ENCODE peak calls at places on chromosomes 1 and 21, in ten cellular contexts. D, P, S, E, A, W, X, L, U and F are unnamed samples.

GRCh38 chr1:190022709-190023108 is 455.0 kb downstream of the BRINP3 start:
- DNase-seq in D (no peak), P (no peak), S (no peak), E (no peak), A (no peak), W (peak; percentile 3), X (peak; percentile 3), L (no peak), U (no peak), F (no peak)

GRCh38 chr1:4178501-4178900 is 278.4 kb upstream of the C1orf174 start:
- DNase-seq in D (no peak), P (no peak), S (no peak), E (no peak), A (no peak), W (no peak), X (no peak), L (no peak), U (no peak), F (no peak)

GRCh38 chr1:29753771-29754607 is 517.7 kb downstream of the PTPRU start:
- DNase-seq in D (no peak), P (no peak), S (no peak), E (no peak), A (no peak), W (no peak), X (no peak), L (no peak), U (no peak), F (no peak)

GRCh38 chr1:9115656-9116205 is 13.2 kb downstream of the GPR157 start:
- DNase-seq in D (no peak), P (no peak), S (no peak), E (no peak), A (no peak), W (no peak), X (peak; percentile 18), L (no peak), U (no peak), F (no peak)

GRCh38 chr1:83734411-83734810 is 264.5 kb downstream of the TTLL7 start:
- DNase-seq in D (peak; percentile 71), P (no peak), S (no peak), E (no peak), A (no peak), W (no peak), X (no peak), L (no peak), U (no peak), F (no peak)

GRCh38 chr21:35658242-35658641 is 402.1 kb downstream of the SETD4 start:
- DNase-seq in D (no peak), P (no peak), S (no peak), E (no peak), A (peak; percentile 48), W (peak; percentile 77), X (peak; percentile 63), L (no peak), U (no peak), F (no peak)

GRCh38 chr1:65068202-65069011 is 79.6 kb upstream of the AK4 start:
- DNase-seq in D (peak; percentile 20), P (no peak), S (no peak), E (no peak), A (no peak), W (no peak), X (peak; percentile 54), L (no peak), U (peak; percentile 29), F (peak; percentile 33)

GRCh38 chr1:33374336-33375105 is 53.6 kb upstream of the A3GALT2 start:
- DNase-seq in D (no peak), P (no peak), S (no peak), E (no peak), A (no peak), W (no peak), X (peak; percentile 44), L (no peak), U (no peak), F (no peak)

GRCh38 chr21:42306366-42307035 is 8.7 kb downstream of the TFF3 start:
- DNase-seq in D (no peak), P (no peak), S (no peak), E (no peak), A (peak; percentile 63), W (no peak), X (no peak), L (no peak), U (no peak), F (no peak)

GRCh38 chr1:116956378-116956777 is 45.2 kb upstream of the CD101 start:
- DNase-seq in D (no peak), P (no peak), S (no peak), E (no peak), A (no peak), W (no peak), X (no peak), L (no peak), U (no peak), F (no peak)

GRCh38 chr1:205693421-205693991 is 13.2 kb upstream of the SLC45A3 start:
- DNase-seq in D (no peak), P (no peak), S (no peak), E (no peak), A (no peak), W (peak; percentile 60), X (no peak), L (no peak), U (no peak), F (no peak)

GRCh38 chr1:48222501-48223242 is at the start of gene SLC5A9:
- DNase-seq in D (peak; percentile 24), P (no peak), S (no peak), E (no peak), A (no peak), W (no peak), X (no peak), L (no peak), U (no peak), F (no peak)

GRCh38 chr21:15066231-15066577 is 1.4 kb upstream of the NRIP1 start:
- DNase-seq in D (no peak), P (no peak), S (no peak), E (no peak), A (no peak), W (no peak), X (no peak), L (no peak), U (no peak), F (no peak)